ENCODE peak calls at places on chromosomes 6 and 20, in eight cellular contexts. N is Right ventricle myocardium superior; O is CD8-positive, alpha-beta memory T cell; Z is NCI-H1417; X is GF-D8; J is activated CD4-positive, alpha-beta T cell treated with anti-CD3 and anti-CD28 coated beads, Interleukin-2, amount 50 U/mL, for 48 hours; R is stimulated activated CD4-positive, alpha-beta T cell treated with anti-CD3 and anti-CD28 coated beads, Interleukin-1b, Interleukin-23, amount 100 ng/mL, for 24 hours; Y is SK-N-DZ. H is an unnamed sample.

GRCh38 chr20:38373898-38374297 is 27.6 kb downstream of the LBP start:
- DNase-seq in N (no peak), O (no peak), Z (no peak), X (no peak), J (no peak), R (no peak), Y (no peak), H (no peak)

GRCh38 chr6:53238311-53238710 is 89.7 kb upstream of the GCM1 start:
- DNase-seq in N (no peak), O (no peak), Z (no peak), X (no peak), J (no peak), R (no peak), Y (no peak), H (no peak)

GRCh38 chr6:91081452-91082067 is 494.7 kb upstream of the MAP3K7 start:
- DNase-seq in N (no peak), O (no peak), Z (peak), X (no peak), J (no peak), R (no peak), Y (peak), H (no peak)

GRCh38 chr6:5030596-5031136 is 26.8 kb upstream of the RPP40 start:
- DNase-seq in N (peak), O (peak), Z (peak), X (peak), J (peak), R (peak), Y (peak), H (peak)

GRCh38 chr6:28525496-28526039 is at the start of gene GPX5:
- DNase-seq in N (no peak), O (no peak), Z (no peak), X (no peak), J (no peak), R (no peak), Y (no peak), H (peak)

GRCh38 chr6:104888066-104888465 is 28.3 kb upstream of the HACE1 start:
- DNase-seq in N (no peak), O (no peak), Z (no peak), X (no peak), J (no peak), R (no peak), Y (no peak), H (no peak)

GRCh38 chr6:108947114-108947854 is 99.1 kb downstream of the ARMC2 start:
- DNase-seq in N (no peak), O (no peak), Z (peak), X (no peak), J (no peak), R (no peak), Y (no peak), H (no peak)

GRCh38 chr6:169398342-169399105 is 144.9 kb upstream of the THBS2 start:
- DNase-seq in N (no peak), O (no peak), Z (no peak), X (no peak), J (no peak), R (no peak), Y (no peak), H (no peak)

GRCh38 chr6:31663961-31664789 is 622 bp downstream of the GPANK1 start:
- DNase-seq in N (no peak), O (no peak), Z (peak), X (no peak), J (peak), R (no peak), Y (no peak), H (peak)

GRCh38 chr6:38484656-38485055 is 155.1 kb downstream of the BTBD9 start:
- DNase-seq in N (no peak), O (no peak), Z (no peak), X (no peak), J (no peak), R (no peak), Y (no peak), H (no peak)

GRCh38 chr6:99425647-99426453 is 742 bp upstream of the PNISR start:
- DNase-seq in N (peak), O (peak), Z (peak), X (peak), J (peak), R (peak), Y (peak), H (peak)

GRCh38 chr20:44888226-44889103 is 3.0 kb downstream of the YWHAB start:
- DNase-seq in N (no peak), O (no peak), Z (no peak), X (no peak), J (no peak), R (no peak), Y (no peak), H (no peak)

GRCh38 chr6:165937564-165938358 is 229.9 kb downstream of the TBXT start:
- DNase-seq in N (no peak), O (no peak), Z (no peak), X (no peak), J (no peak), R (no peak), Y (no peak), H (no peak)

GRCh38 chr6:31767096-31767645 is 4.7 kb downstream of the SAPCD1 start:
- DNase-seq in N (no peak), O (no peak), Z (no peak), X (no peak), J (no peak), R (no peak), Y (no peak), H (no peak)

GRCh38 chr20:59933849-59934585 is 580 bp upstream of the SYCP2 start:
- DNase-seq in N (peak), O (peak), Z (peak), X (peak), J (peak), R (peak), Y (no peak), H (peak)

GRCh38 chr6:26216886-26217713 is 129.9 kb downstream of the HFE start:
- DNase-seq in N (peak), O (peak), Z (peak), X (no peak), J (peak), R (peak), Y (no peak), H (peak)

GRCh38 chr20:60117040-60117439 is 158.8 kb downstream of the CDH26 start:
- DNase-seq in N (no peak), O (no peak), Z (no peak), X (peak), J (no peak), R (no peak), Y (no peak), H (no peak)

GRCh38 chr6:108285381-108285780 is 9.5 kb upstream of the AFG1L start:
- DNase-seq in N (no peak), O (no peak), Z (no peak), X (no peak), J (no peak), R (no peak), Y (no peak), H (no peak)

GRCh38 chr20:33919653-33920052 is 74.1 kb upstream of the RALY start:
- DNase-seq in N (no peak), O (no peak), Z (no peak), X (peak), J (no peak), R (no peak), Y (no peak), H (no peak)

GRCh38 chr6:106967936-106968555 is 6.5 kb downstream of the CD24 start:
- DNase-seq in N (no peak), O (no peak), Z (no peak), X (no peak), J (no peak), R (no peak), Y (no peak), H (no peak)

GRCh38 chr6:152387091-152387490 is 250.1 kb downstream of the SYNE1 start:
- DNase-seq in N (no peak), O (no peak), Z (no peak), X (no peak), J (no peak), R (no peak), Y (no peak), H (no peak)

GRCh38 chr6:48765352-48765961 is 654.5 kb upstream of the PTCHD4 start:
- DNase-seq in N (no peak), O (no peak), Z (peak), X (no peak), J (no peak), R (no peak), Y (peak), H (no peak)

GRCh38 chr6:164695896-164696295 is 613.5 kb downstream of the C6orf118 start:
- DNase-seq in N (no peak), O (no peak), Z (no peak), X (no peak), J (no peak), R (no peak), Y (no peak), H (no peak)

GRCh38 chr6:144012534-144012933 is 4.5 kb upstream of the PLAGL1 start:
- DNase-seq in N (no peak), O (no peak), Z (no peak), X (no peak), J (no peak), R (no peak), Y (no peak), H (no peak)

GRCh38 chr20:16178671-16179070 is 394.6 kb downstream of the KIF16B start:
- DNase-seq in N (no peak), O (no peak), Z (no peak), X (no peak), J (no peak), R (no peak), Y (peak), H (no peak)

GRCh38 chr6:6694825-6695710 is 106.5 kb downstream of the LY86 start:
- DNase-seq in N (peak), O (no peak), Z (no peak), X (no peak), J (no peak), R (no peak), Y (no peak), H (no peak)

GRCh38 chr6:147676896-147677295 is 168.4 kb downstream of the SAMD5 start:
- DNase-seq in N (no peak), O (no peak), Z (no peak), X (no peak), J (no peak), R (no peak), Y (no peak), H (no peak)

GRCh38 chr20:1631309-1632227 is 11.8 kb upstream of the SIRPB1 start:
- DNase-seq in N (no peak), O (no peak), Z (no peak), X (no peak), J (no peak), R (no peak), Y (no peak), H (no peak)

GRCh38 chr20:12086359-12086758 is 168.7 kb downstream of the BTBD3 start:
- DNase-seq in N (no peak), O (no peak), Z (no peak), X (no peak), J (no peak), R (no peak), Y (no peak), H (no peak)

GRCh38 chr20:11232896-11233295 is 559.1 kb upstream of the JAG1 start:
- DNase-seq in N (no peak), O (no peak), Z (no peak), X (no peak), J (no peak), R (no peak), Y (no peak), H (no peak)

GRCh38 chr6:147651249-147652063 is 143.0 kb downstream of the SAMD5 start:
- DNase-seq in N (peak), O (no peak), Z (no peak), X (no peak), J (no peak), R (no peak), Y (no peak), H (no peak)

GRCh38 chr6:104226798-104227444 is 632.8 kb downstream of the HACE1 start:
- DNase-seq in N (no peak), O (no peak), Z (no peak), X (no peak), J (no peak), R (no peak), Y (no peak), H (no peak)

GRCh38 chr20:23132293-23132929 is 46.3 kb upstream of the CD93 start:
- DNase-seq in N (no peak), O (no peak), Z (no peak), X (peak), J (no peak), R (no peak), Y (no peak), H (no peak)

GRCh38 chr20:20461526-20461925 is 93.6 kb downstream of the INSM1 start:
- DNase-seq in N (no peak), O (no peak), Z (no peak), X (no peak), J (no peak), R (no peak), Y (no peak), H (no peak)

GRCh38 chr6:108726726-108727339 is 121.4 kb upstream of the ARMC2 start:
- DNase-seq in N (no peak), O (no peak), Z (no peak), X (no peak), J (no peak), R (no peak), Y (no peak), H (no peak)

H was measured in stimulated activated naive CD8-positive, alpha-beta T cell treated with anti-CD3 and anti-CD28 coated beads, Interleukin-15, Interleukin-2, amounts not matched to agents 100 U/mL and 50 U/mL, for 24 hours.